ENCODE peak calls at places on chromosome 10, in seven cellular contexts. T, L, J, Y, V, E and M are unnamed samples.

GRCh38 chr10:119396008-119396708 is 146.4 kb downstream of the RGS10 start:
- DNase-seq in T (no peak), L (no peak), J (no peak), Y (no peak), V (no peak), E (no peak), M (no peak)

GRCh38 chr10:43259981-43260761 is 6.7 kb downstream of the RASGEF1A start:
- DNase-seq in T (no peak), L (no peak), J (peak; percentile 29), Y (no peak), V (no peak), E (no peak), M (no peak)

GRCh38 chr10:116771101-116771705 is 28.8 kb upstream of the HSPA12A start:
- DNase-seq in T (peak; percentile 79), L (no peak), J (peak; percentile 95), Y (no peak), V (no peak), E (no peak), M (no peak)

GRCh38 chr10:64444163-64444562 is 923.0 kb downstream of the REEP3 start:
- DNase-seq in T (no peak), L (no peak), J (no peak), Y (no peak), V (no peak), E (no peak), M (no peak)

GRCh38 chr10:103124420-103125096 is 68.5 kb downstream of the NT5C2 start:
- DNase-seq in T (no peak), L (no peak), J (no peak), Y (no peak), V (no peak), E (no peak), M (no peak)

GRCh38 chr10:110629680-110630191 is 14.4 kb upstream of the RBM20 start:
- DNase-seq in T (no peak), L (no peak), J (peak; percentile 13), Y (no peak), V (no peak), E (peak; percentile 56), M (no peak)

GRCh38 chr10:132656283-132657126 is 118.9 kb downstream of the INPP5A start:
- DNase-seq in T (peak; percentile 10), L (no peak), J (no peak), Y (no peak), V (no peak), E (no peak), M (no peak)

GRCh38 chr10:125468273-125468672 is 214.7 kb downstream of the TEX36 start:
- DNase-seq in T (no peak), L (no peak), J (no peak), Y (no peak), V (no peak), E (no peak), M (no peak)

GRCh38 chr10:69247313-69247710 is 27.2 kb downstream of the HKDC1 start:
- DNase-seq in T (no peak), L (no peak), J (no peak), Y (no peak), V (no peak), E (no peak), M (no peak)

GRCh38 chr10:118531105-118531851 is 64.2 kb downstream of the PRLHR start:
- DNase-seq in T (peak; percentile 16), L (no peak), J (no peak), Y (no peak), V (no peak), E (no peak), M (no peak)

GRCh38 chr10:110212119-110213006 is 5.0 kb downstream of the MXI1 start:
- DNase-seq in T (no peak), L (peak; percentile 44), J (no peak), Y (no peak), V (no peak), E (no peak), M (no peak)

GRCh38 chr10:36803229-36803628 is 322.2 kb upstream of the ANKRD30A start:
- DNase-seq in T (no peak), L (no peak), J (no peak), Y (no peak), V (no peak), E (no peak), M (no peak)

GRCh38 chr10:11002916-11003315 is 14.8 kb upstream of the CELF2 start:
- DNase-seq in T (no peak), L (no peak), J (no peak), Y (no peak), V (no peak), E (no peak), M (no peak)

GRCh38 chr10:16952610-16953009 is 135.4 kb upstream of the RSU1 start:
- DNase-seq in T (no peak), L (no peak), J (no peak), Y (peak; percentile 46), V (peak; percentile 23), E (no peak), M (no peak)

GRCh38 chr10:123390332-123390731 is 236.1 kb downstream of the BUB3 start:
- DNase-seq in T (no peak), L (no peak), J (no peak), Y (peak; percentile 19), V (no peak), E (no peak), M (no peak)
- TF ChIP-seq CTCF in T (no peak), L (no peak), J (no peak), Y (no peak), V (no peak), E (no peak), M (no peak)

GRCh38 chr10:7664707-7665106 is 2.1 kb downstream of the ITIH5 start:
- DNase-seq in T (no peak), L (no peak), J (no peak), Y (no peak), V (no peak), E (no peak), M (no peak)
- TF ChIP-seq CTCF in T (no peak), L (no peak), J (no peak), Y (no peak), V (no peak), E (no peak), M (no peak)

GRCh38 chr10:96377816-96378294 is 19.1 kb upstream of the OPALIN start:
- DNase-seq in T (no peak), L (no peak), J (no peak), Y (no peak), V (peak; percentile 33), E (no peak), M (no peak)
- TF ChIP-seq CTCF in T (no peak), L (no peak), J (no peak), Y (no peak), V (no peak), E (no peak), M (no peak)

DNA sequence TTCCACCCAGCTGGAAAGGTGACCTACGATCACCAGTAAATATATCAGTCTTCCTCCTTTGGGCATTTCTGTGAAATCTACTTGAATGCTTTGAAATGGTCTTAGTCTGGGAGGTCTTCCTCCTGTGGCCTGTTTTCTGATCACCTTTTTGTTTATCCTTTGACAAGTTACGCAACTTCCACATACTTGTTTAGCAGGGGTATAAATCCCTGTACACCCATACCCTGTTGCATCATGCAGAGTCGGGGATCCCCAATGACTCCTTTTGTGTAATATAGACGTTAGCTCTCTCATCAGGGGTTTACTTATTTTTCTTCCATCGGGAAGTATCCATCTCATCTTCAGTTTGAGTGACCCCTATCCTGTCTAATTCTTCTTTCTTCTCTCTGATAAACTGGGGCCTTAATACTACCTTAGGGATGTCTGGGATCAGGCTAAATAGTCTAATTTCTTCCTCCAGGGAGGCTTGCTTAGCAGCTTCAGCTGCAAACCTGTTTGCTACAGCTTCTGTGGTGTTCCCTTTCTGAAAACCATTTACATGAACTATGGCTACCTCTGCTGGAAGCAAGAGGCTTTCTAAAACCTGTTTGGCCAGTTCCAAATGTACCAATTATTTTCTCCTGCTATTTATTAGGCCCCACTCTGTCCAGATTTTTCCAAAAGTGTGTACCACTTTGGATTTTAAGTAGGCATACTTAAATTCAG is 25.8 kb downstream of the MAPK8 start:
- DNase-seq in T (no peak), L (no peak), J (no peak), Y (no peak), V (no peak), E (no peak), M (no peak)
- TF ChIP-seq CTCF in T (no peak), L (no peak), J (no peak), Y (no peak), V (no peak), E (no peak), M (no peak)

GRCh38 chr10:88271736-88272135 is 311.4 kb downstream of the RNLS start:
- DNase-seq in T (no peak), L (no peak), J (peak; percentile 53), Y (no peak), V (no peak), E (no peak), M (no peak)

GRCh38 chr10:88270061-88270808 is 312.9 kb downstream of the RNLS start:
- DNase-seq in T (no peak), L (no peak), J (no peak), Y (no peak), V (no peak), E (no peak), M (no peak)

GRCh38 chr10:88272186-88272585 is 310.9 kb downstream of the RNLS start:
- DNase-seq in T (no peak), L (no peak), J (no peak), Y (no peak), V (no peak), E (no peak), M (no peak)

GRCh38 chr10:88273567-88273966 is 309.6 kb downstream of the RNLS start:
- DNase-seq in T (no peak), L (no peak), J (no peak), Y (no peak), V (no peak), E (no peak), M (no peak)

GRCh38 chr10:88270871-88271713 is 312.0 kb downstream of the RNLS start:
- DNase-seq in T (no peak), L (no peak), J (peak; percentile 45), Y (no peak), V (no peak), E (no peak), M (peak; percentile 15)
- TF ChIP-seq CTCF in T (no peak), L (no peak), J (no peak), Y (no peak), V (no peak), E (no peak), M (no peak)